ENCODE peak calls at places on chromosome 16, in five cellular contexts. E is neuronal stem cell, K is H9, H is IMR-90, I is H1. F is an unnamed sample.

GRCh38 chr16:6704306-6704705 is 628.3 kb upstream of the RBFOX1 start:
- DNase-seq in E (no peak), K (no peak), H (no peak), I (no peak), F (no peak)

GRCh38 chr16:64445245-64445644 is 676.6 kb downstream of the CDH11 start:
- DNase-seq in E (no peak), K (no peak), H (no peak), I (no peak), F (no peak)

GRCh38 chr16:49483651-49484451 is 110.2 kb downstream of the C16orf78 start:
- DNase-seq in E (no peak), K (no peak), H (no peak), I (no peak), F (no peak)

GRCh38 chr16:75486014-75486404 is 9.2 kb downstream of the CHST6 start:
- DNase-seq in E (no peak), K (no peak), H (no peak), I (no peak), F (no peak)

GRCh38 chr16:68833251-68833650 is 10.1 kb upstream of the TANGO6 start:
- DNase-seq in E (no peak), K (no peak), H (no peak), I (no peak), F (no peak)

GRCh38 chr16:56606071-56606687 is 2.2 kb upstream of the MT2A start:
- DNase-seq in E (no peak), K (no peak), H (peak), I (no peak), F (no peak)

GRCh38 chr16:12356622-12357365 is 380.3 kb downstream of the SNX29 start:
- DNase-seq in E (no peak), K (no peak), H (no peak), I (no peak), F (no peak)

GRCh38 chr16:17529982-17530760 is 59.4 kb upstream of the XYLT1 start:
- DNase-seq in E (no peak), K (no peak), H (no peak), I (no peak), F (no peak)

GRCh38 chr16:89658221-89658879 is 714 bp downstream of the SPATA33 start:
- DNase-seq in E (no peak), K (no peak), H (no peak), I (no peak), F (peak)

GRCh38 chr16:48607056-48607825 is 2.7 kb downstream of the N4BP1 start:
- DNase-seq in E (no peak), K (no peak), H (peak), I (no peak), F (peak)

GRCh38 chr16:8686031-8686621 is 11.7 kb downstream of the ABAT start:
- DNase-seq in E (peak), K (no peak), H (no peak), I (no peak), F (no peak)

GRCh38 chr16:16048904-16049582 is 99.6 kb downstream of the ABCC1 start:
- DNase-seq in E (no peak), K (no peak), H (no peak), I (no peak), F (no peak)

GRCh38 chr16:23232806-23233205 is 50.3 kb downstream of the SCNN1G start:
- DNase-seq in E (no peak), K (no peak), H (no peak), I (no peak), F (no peak)

GRCh38 chr16:4882261-4882632 is 35.0 kb downstream of the UBN1 start:
- DNase-seq in E (no peak), K (no peak), H (peak), I (no peak), F (peak)

GRCh38 chr16:10031473-10031872 is 150.8 kb downstream of the GRIN2A start:
- DNase-seq in E (no peak), K (no peak), H (no peak), I (no peak), F (no peak)

GRCh38 chr16:12437761-12438440 is 365.8 kb downstream of the CPPED1 start:
- DNase-seq in E (no peak), K (no peak), H (no peak), I (no peak), F (no peak)

GRCh38 chr16:57406881-57407280 is 2.3 kb downstream of the CCL17 start:
- DNase-seq in E (no peak), K (no peak), H (no peak), I (no peak), F (no peak)

GRCh38 chr16:4011940-4012629 is 104.2 kb downstream of the ADCY9 start:
- DNase-seq in E (no peak), K (no peak), H (no peak), I (no peak), F (no peak)

GRCh38 chr16:27795992-27796614 is 246.2 kb downstream of the KATNIP start:
- DNase-seq in E (peak), K (peak), H (peak), I (peak), F (peak)

GRCh38 chr16:79601092-79601977 is 798 bp upstream of the MAF start:
- DNase-seq in E (peak), K (peak), H (no peak), I (no peak), F (peak)

GRCh38 chr16:19521471-19522368 is at the start of gene GDE1:
- DNase-seq in E (peak), K (peak), H (peak), I (peak), F (peak)

GRCh38 chr16:89881368-89881730 is 8.0 kb downstream of the TCF25 start:
- DNase-seq in E (no peak), K (no peak), H (no peak), I (no peak), F (no peak)

GRCh38 chr16:10828851-10829331 is 10.3 kb upstream of the TVP23A start:
- DNase-seq in E (no peak), K (no peak), H (peak), I (peak), F (no peak)

GRCh38 chr16:89922477-89922883 is 662 bp upstream of the TUBB3 start:
- DNase-seq in E (peak), K (peak), H (peak), I (peak), F (peak)

GRCh38 chr16:27208081-27208692 is 4.9 kb downstream of the KDM8 start:
- DNase-seq in E (no peak), K (no peak), H (no peak), I (no peak), F (no peak)

GRCh38 chr16:51155199-51155607 is 4.1 kb upstream of the SALL1 start:
- DNase-seq in E (no peak), K (peak), H (no peak), I (no peak), F (peak)

GRCh38 chr16:66539628-66540469 is 10.1 kb downstream of the TK2 start:
- DNase-seq in E (no peak), K (no peak), H (no peak), I (no peak), F (no peak)

GRCh38 chr16:21501869-21502667 is 97.3 kb upstream of the METTL9 start:
- DNase-seq in E (peak), K (peak), H (peak), I (peak), F (peak)

GRCh38 chr16:54176376-54176901 is 110.1 kb downstream of the IRX3 start:
- DNase-seq in E (no peak), K (peak), H (no peak), I (peak), F (no peak)

GRCh38 chr16:21158208-21159110 is at the start of gene LDAF1:
- DNase-seq in E (peak), K (peak), H (peak), I (peak), F (peak)

GRCh38 chr16:17283022-17283421 is 187.7 kb downstream of the XYLT1 start:
- DNase-seq in E (no peak), K (no peak), H (no peak), I (no peak), F (no peak)

GRCh38 chr16:67748791-67749282 is 29.7 kb upstream of the GFOD2 start:
- DNase-seq in E (no peak), K (no peak), H (no peak), I (no peak), F (no peak)
- H2AFZ ChIP-seq in E (no peak), K (no peak), H (peak), I (no peak), F (no peak)

GRCh38 chr16:30802971-30803370 is 16.0 kb upstream of the ZNF629 start:
- DNase-seq in E (no peak), K (no peak), H (no peak), I (no peak), F (no peak)

GRCh38 chr16:30808163-30808562 is 21.2 kb upstream of the ZNF629 start:
- DNase-seq in E (no peak), K (no peak), H (no peak), I (no peak), F (no peak)

GRCh38 chr16:30805370-30806169 is 18.6 kb upstream of the ZNF629 start:
- DNase-seq in E (peak), K (peak), H (peak), I (peak), F (peak)

GRCh38 chr16:30805056-30805369 is 18.0 kb upstream of the ZNF629 start:
- DNase-seq in E (peak), K (no peak), H (no peak), I (no peak), F (no peak)
- H3K18ac ChIP-seq in E (peak), K (peak), H (peak), I (no peak), F (peak)

DNA sequence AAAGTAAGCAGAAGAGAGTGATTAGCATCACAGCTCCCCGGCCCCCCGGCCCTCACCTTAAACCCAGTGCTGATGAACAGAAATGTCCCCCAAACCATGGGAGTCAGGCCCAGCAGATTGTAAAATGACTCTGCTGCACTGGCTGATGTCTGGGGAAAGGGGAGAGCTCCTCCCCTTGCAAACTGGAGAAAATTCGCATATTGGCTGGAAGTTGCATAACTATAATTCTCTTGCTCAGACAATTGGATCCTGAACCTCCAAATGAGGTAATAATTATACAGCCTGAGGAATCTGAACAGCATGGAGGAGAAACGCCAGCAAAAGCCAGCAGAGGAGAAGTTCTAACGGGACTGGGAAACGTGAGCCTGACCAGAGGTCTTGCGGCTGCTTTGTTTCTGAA is 109.7 kb downstream of the C16orf95 start:
- DNase-seq in E (no peak), K (no peak), H (peak), I (no peak), F (peak)
- H2AFZ ChIP-seq in E (peak), K (no peak), H (peak), I (peak), F (no peak)

GRCh38 chr16:85357924-85358505 is 245.7 kb upstream of the CIBAR2 start:
- DNase-seq in E (no peak), K (no peak), H (no peak), I (no peak), F (no peak)
- H3K18ac ChIP-seq in E (peak), K (no peak), H (no peak), I (no peak), F (peak)

GRCh38 chr16:47599512-47599911 is 138.4 kb downstream of the PHKB start:
- DNase-seq in E (no peak), K (no peak), H (no peak), I (no peak), F (no peak)
- H2AFZ ChIP-seq in E (no peak), K (no peak), H (no peak), I (no peak), F (no peak)

GRCh38 chr16:55505333-55506015 is 3.4 kb upstream of the LPCAT2 start:
- DNase-seq in E (no peak), K (peak), H (no peak), I (no peak), F (no peak)
- H3K18ac ChIP-seq in E (no peak), K (no peak), H (no peak), I (no peak), F (no peak)

GRCh38 chr16:83137894-83138293 is 511.1 kb downstream of the CDH13 start:
- DNase-seq in E (no peak), K (no peak), H (no peak), I (no peak), F (no peak)
- H2AFZ ChIP-seq in E (peak), K (no peak), H (no peak), I (no peak), F (no peak)

GRCh38 chr16:71500964-71501363 is 11.8 kb upstream of the ZNF19 start:
- DNase-seq in E (no peak), K (no peak), H (no peak), I (no peak), F (no peak)

GRCh38 chr16:71499775-71500364 is 10.7 kb upstream of the ZNF19 start:
- DNase-seq in E (peak), K (peak), H (peak), I (peak), F (peak)

GRCh38 chr16:71501562-71501961 is 12.4 kb upstream of the ZNF19 start:
- DNase-seq in E (no peak), K (no peak), H (no peak), I (no peak), F (no peak)

GRCh38 chr16:71498031-71498430 is 8.9 kb upstream of the ZNF19 start:
- DNase-seq in E (no peak), K (no peak), H (no peak), I (no peak), F (no peak)
- H3K18ac ChIP-seq in E (no peak), K (no peak), H (no peak), I (no peak), F (no peak)

F was measured in mesenchymal stem cell.